ENCODE peak calls at places on chromosomes 11 and 22, in seven cellular contexts. One of them, this sample, is unnamed.

GRCh38 chr11:76624515-76625379 is 45.8 kb downstream of the LRRC32 start:
- DNase-seq in choroid plexus epithelial cell: no peak
- DNase-seq in GM12865: no peak
- DNase-seq in CD8-positive, alpha-beta T cell: no peak
- DNase-seq in astrocyte of the spinal cord: no peak
- DNase-seq in dorsolateral prefrontal cortex: no peak
- DNase-seq in left ventricle myocardium inferior: no peak
- DNase-seq in this sample: no peak

GRCh38 chr11:64619811-64620285 is 28.8 kb downstream of the SLC22A12 start:
- DNase-seq in choroid plexus epithelial cell: peak; percentile 82
- DNase-seq in GM12865: no peak
- DNase-seq in CD8-positive, alpha-beta T cell: no peak
- DNase-seq in astrocyte of the spinal cord: peak; percentile 16
- DNase-seq in dorsolateral prefrontal cortex: no peak
- DNase-seq in left ventricle myocardium inferior: no peak
- DNase-seq in this sample: no peak

GRCh38 chr11:34501962-34502361 is 11.6 kb downstream of the ELF5 start:
- DNase-seq in choroid plexus epithelial cell: no peak
- DNase-seq in GM12865: no peak
- DNase-seq in CD8-positive, alpha-beta T cell: no peak
- DNase-seq in astrocyte of the spinal cord: no peak
- DNase-seq in dorsolateral prefrontal cortex: no peak
- DNase-seq in left ventricle myocardium inferior: no peak
- DNase-seq in this sample: no peak

GRCh38 chr11:57493507-57494503 is 21.7 kb downstream of the SLC43A1 start:
- DNase-seq in choroid plexus epithelial cell: peak; percentile 40
- DNase-seq in GM12865: peak; percentile 77
- DNase-seq in CD8-positive, alpha-beta T cell: peak; percentile 76
- DNase-seq in astrocyte of the spinal cord: peak; percentile 30
- DNase-seq in dorsolateral prefrontal cortex: no peak
- DNase-seq in left ventricle myocardium inferior: peak; percentile 44
- DNase-seq in this sample: no peak

GRCh38 chr22:30516731-30517130 is 11.2 kb upstream of the SEC14L4 start:
- DNase-seq in choroid plexus epithelial cell: no peak
- DNase-seq in GM12865: no peak
- DNase-seq in CD8-positive, alpha-beta T cell: no peak
- DNase-seq in astrocyte of the spinal cord: no peak
- DNase-seq in dorsolateral prefrontal cortex: no peak
- DNase-seq in left ventricle myocardium inferior: no peak
- DNase-seq in this sample: no peak

GRCh38 chr11:57793711-57794110 is 32.1 kb downstream of the CTNND1 start:
- DNase-seq in choroid plexus epithelial cell: no peak
- DNase-seq in GM12865: no peak
- DNase-seq in CD8-positive, alpha-beta T cell: no peak
- DNase-seq in astrocyte of the spinal cord: no peak
- DNase-seq in dorsolateral prefrontal cortex: no peak
- DNase-seq in left ventricle myocardium inferior: no peak
- DNase-seq in this sample: no peak

GRCh38 chr22:32583921-32584335 is 109.3 kb downstream of the FBXO7 start:
- DNase-seq in choroid plexus epithelial cell: peak; percentile 68
- DNase-seq in GM12865: no peak
- DNase-seq in CD8-positive, alpha-beta T cell: no peak
- DNase-seq in astrocyte of the spinal cord: no peak
- DNase-seq in dorsolateral prefrontal cortex: no peak
- DNase-seq in left ventricle myocardium inferior: no peak
- DNase-seq in this sample: no peak

GRCh38 chr11:70948855-70949551 is 303.4 kb downstream of the SHANK2 start:
- DNase-seq in choroid plexus epithelial cell: no peak
- DNase-seq in GM12865: no peak
- DNase-seq in CD8-positive, alpha-beta T cell: no peak
- DNase-seq in astrocyte of the spinal cord: no peak
- DNase-seq in dorsolateral prefrontal cortex: no peak
- DNase-seq in left ventricle myocardium inferior: no peak
- DNase-seq in this sample: no peak

GRCh38 chr11:65896009-65896999 is 3.9 kb downstream of the FOSL1 start:
- DNase-seq in choroid plexus epithelial cell: no peak
- DNase-seq in GM12865: no peak
- DNase-seq in CD8-positive, alpha-beta T cell: no peak
- DNase-seq in astrocyte of the spinal cord: no peak
- DNase-seq in dorsolateral prefrontal cortex: no peak
- DNase-seq in left ventricle myocardium inferior: no peak
- DNase-seq in this sample: no peak
- H3K4me3 ChIP-seq in choroid plexus epithelial cell: no peak overlapping the region
- H3K4me3 ChIP-seq in GM12865: no peak overlapping the region
- H3K4me3 ChIP-seq in CD8-positive, alpha-beta T cell: no peak overlapping the region
- H3K4me3 ChIP-seq in astrocyte of the spinal cord: no peak overlapping the region
- H3K4me3 ChIP-seq in dorsolateral prefrontal cortex: no peak overlapping the region
- H3K4me3 ChIP-seq in left ventricle myocardium inferior: no peak overlapping the region
- H3K4me3 ChIP-seq in this sample: peak overlapping the region; percentile 23

DNA sequence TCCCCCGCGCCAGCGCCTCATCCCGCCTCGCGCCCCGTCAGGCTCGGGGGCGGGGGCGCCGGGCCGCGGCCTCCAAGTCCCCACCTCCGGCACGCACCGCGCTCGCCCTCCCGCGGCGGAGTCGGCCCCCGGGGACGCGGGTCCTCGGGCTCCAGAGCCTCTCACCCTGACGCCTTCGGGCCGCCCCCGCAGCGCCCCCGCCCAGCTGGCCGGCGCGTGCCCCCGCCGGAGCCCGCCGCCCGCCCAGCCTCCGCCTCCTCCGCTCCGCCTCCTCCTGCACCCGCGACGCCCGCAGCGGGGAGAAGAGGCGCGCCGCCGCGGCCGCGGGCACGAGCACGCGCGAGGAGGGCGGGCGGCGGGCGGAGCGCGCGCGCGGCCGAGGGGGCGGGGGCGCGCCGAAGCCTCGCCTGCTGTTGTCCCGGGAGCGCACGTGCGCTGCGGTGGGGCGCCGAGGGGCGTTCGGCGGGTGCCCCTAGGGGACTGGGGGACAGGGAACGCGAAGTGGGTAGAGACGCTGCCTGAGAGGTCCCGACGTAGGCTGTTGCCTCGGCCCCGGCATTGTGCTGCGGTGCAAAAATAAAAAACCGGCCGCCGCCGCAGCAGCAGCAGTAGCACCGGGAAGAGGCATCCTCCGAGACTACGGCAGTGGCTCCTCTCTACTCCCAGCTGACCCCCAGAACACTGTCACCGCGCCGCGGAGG is 87.4 kb upstream of the ARHGAP32 start:
- DNase-seq in choroid plexus epithelial cell: peak; percentile 77
- DNase-seq in GM12865: peak; percentile 57
- DNase-seq in CD8-positive, alpha-beta T cell: peak; percentile 75
- DNase-seq in astrocyte of the spinal cord: peak; percentile 72
- DNase-seq in dorsolateral prefrontal cortex: peak; percentile 57
- DNase-seq in left ventricle myocardium inferior: peak; percentile 85
- DNase-seq in this sample: no peak
- TF ChIP-seq CTCF in choroid plexus epithelial cell: no peak
- TF ChIP-seq CTCF in GM12865: no peak
- TF ChIP-seq CTCF in CD8-positive, alpha-beta T cell: no peak
- TF ChIP-seq CTCF in astrocyte of the spinal cord: no peak
- TF ChIP-seq CTCF in dorsolateral prefrontal cortex: no peak
- TF ChIP-seq CTCF in left ventricle myocardium inferior: no peak
- TF ChIP-seq CTCF in this sample: peak; percentile 13

DNA sequence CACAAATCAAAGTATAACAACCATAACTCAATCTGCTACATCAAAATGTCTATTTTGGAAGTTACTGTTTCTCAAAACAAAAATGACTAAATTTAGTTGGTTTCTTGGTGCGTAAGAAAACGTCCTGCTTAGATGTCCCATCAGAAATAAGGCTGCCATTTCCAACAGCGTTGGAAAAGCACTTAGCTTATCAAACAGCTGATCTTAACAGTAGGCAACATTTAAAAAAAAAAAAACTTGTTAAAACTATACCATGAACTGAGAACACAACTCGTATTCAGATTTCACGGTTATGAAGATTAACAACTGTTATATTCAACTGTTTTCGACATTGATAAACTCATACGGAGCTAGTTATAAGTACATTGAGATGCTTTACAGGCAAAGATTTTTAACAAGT is 2.4 kb downstream of the CEP57 start:
- DNase-seq in choroid plexus epithelial cell: no peak
- DNase-seq in GM12865: no peak
- DNase-seq in CD8-positive, alpha-beta T cell: no peak
- DNase-seq in astrocyte of the spinal cord: no peak
- DNase-seq in dorsolateral prefrontal cortex: no peak
- DNase-seq in left ventricle myocardium inferior: no peak
- DNase-seq in this sample: no peak
- H3K4me3 ChIP-seq in choroid plexus epithelial cell: no peak overlapping the region
- H3K4me3 ChIP-seq in GM12865: no peak overlapping the region
- H3K4me3 ChIP-seq in CD8-positive, alpha-beta T cell: no peak overlapping the region
- H3K4me3 ChIP-seq in astrocyte of the spinal cord: no peak overlapping the region
- H3K4me3 ChIP-seq in dorsolateral prefrontal cortex: no peak overlapping the region
- H3K4me3 ChIP-seq in left ventricle myocardium inferior: no peak overlapping the region
- H3K4me3 ChIP-seq in this sample: no peak overlapping the region

GRCh38 chr11:44565008-44565745 is at the start of gene CD82:
- DNase-seq in choroid plexus epithelial cell: peak; percentile 99
- DNase-seq in GM12865: peak; percentile 98
- DNase-seq in CD8-positive, alpha-beta T cell: peak; percentile 88
- DNase-seq in astrocyte of the spinal cord: peak; percentile 99
- DNase-seq in dorsolateral prefrontal cortex: peak; percentile 99
- DNase-seq in left ventricle myocardium inferior: peak; percentile 100
- DNase-seq in this sample: peak; percentile 91
- TF ChIP-seq CTCF in choroid plexus epithelial cell: no peak
- TF ChIP-seq CTCF in GM12865: peak; percentile 34
- TF ChIP-seq CTCF in CD8-positive, alpha-beta T cell: peak; percentile 39
- TF ChIP-seq CTCF in astrocyte of the spinal cord: peak; percentile 13
- TF ChIP-seq CTCF in dorsolateral prefrontal cortex: peak; percentile 40
- TF ChIP-seq CTCF in left ventricle myocardium inferior: peak; percentile 54
- TF ChIP-seq CTCF in this sample: peak; percentile 59

DNA sequence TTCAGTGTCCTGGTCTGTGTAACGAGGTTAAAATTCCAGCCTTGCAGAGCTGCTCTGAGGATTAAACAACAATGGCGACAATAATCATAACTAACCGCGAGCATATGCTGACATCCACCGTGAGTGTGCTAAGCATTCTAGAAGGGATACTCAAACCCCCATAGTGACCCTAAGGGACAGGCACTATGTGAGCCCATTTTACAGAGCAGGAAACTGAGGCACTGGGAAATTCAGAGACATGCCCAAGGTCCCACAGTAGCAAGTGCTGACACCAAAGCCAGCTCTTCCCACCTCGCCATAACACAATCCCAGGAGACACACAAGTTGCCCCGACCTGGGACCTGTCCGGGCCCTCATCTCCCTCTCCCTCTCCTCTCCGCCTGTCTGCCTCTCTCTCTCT is 14.6 kb upstream of the MFNG start:
- DNase-seq in choroid plexus epithelial cell: no peak
- DNase-seq in GM12865: no peak
- DNase-seq in CD8-positive, alpha-beta T cell: no peak
- DNase-seq in astrocyte of the spinal cord: no peak
- DNase-seq in dorsolateral prefrontal cortex: no peak
- DNase-seq in left ventricle myocardium inferior: no peak
- DNase-seq in this sample: no peak
- H3K4me3 ChIP-seq in choroid plexus epithelial cell: no peak overlapping the region
- H3K4me3 ChIP-seq in GM12865: no peak overlapping the region
- H3K4me3 ChIP-seq in CD8-positive, alpha-beta T cell: no peak overlapping the region
- H3K4me3 ChIP-seq in astrocyte of the spinal cord: no peak overlapping the region
- H3K4me3 ChIP-seq in dorsolateral prefrontal cortex: no peak overlapping the region
- H3K4me3 ChIP-seq in left ventricle myocardium inferior: no peak overlapping the region
- H3K4me3 ChIP-seq in this sample: no peak overlapping the region

DNA sequence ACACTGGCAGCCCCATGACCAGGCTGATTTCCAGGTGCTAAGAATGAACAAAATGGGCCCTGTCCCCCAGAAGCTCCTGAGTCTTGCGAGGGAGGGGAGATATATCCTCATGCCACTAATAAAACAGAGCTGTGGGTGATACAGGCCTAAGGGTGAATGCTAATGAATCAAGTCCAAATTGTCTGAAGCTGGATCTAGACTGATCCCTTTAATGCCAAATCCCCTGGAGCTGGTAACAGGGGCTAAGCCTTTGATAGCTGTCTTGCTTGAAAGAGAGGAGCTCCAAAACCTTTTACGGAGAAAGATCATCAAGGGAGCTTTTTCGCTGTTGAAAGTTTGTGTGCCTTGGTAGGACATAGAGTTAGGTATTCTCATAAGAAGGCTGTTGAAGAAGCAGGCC is 79.7 kb downstream of the PPFIBP2 start:
- DNase-seq in choroid plexus epithelial cell: no peak
- DNase-seq in GM12865: no peak
- DNase-seq in CD8-positive, alpha-beta T cell: no peak
- DNase-seq in astrocyte of the spinal cord: no peak
- DNase-seq in dorsolateral prefrontal cortex: no peak
- DNase-seq in left ventricle myocardium inferior: no peak
- DNase-seq in this sample: no peak
- TF ChIP-seq CTCF in choroid plexus epithelial cell: no peak
- TF ChIP-seq CTCF in GM12865: no peak
- TF ChIP-seq CTCF in CD8-positive, alpha-beta T cell: no peak
- TF ChIP-seq CTCF in astrocyte of the spinal cord: no peak
- TF ChIP-seq CTCF in dorsolateral prefrontal cortex: no peak
- TF ChIP-seq CTCF in left ventricle myocardium inferior: no peak
- TF ChIP-seq CTCF in this sample: no peak

GRCh38 chr11:49208006-49208721 is at the start of gene FOLH1:
- DNase-seq in choroid plexus epithelial cell: no peak
- DNase-seq in GM12865: peak; percentile 1
- DNase-seq in CD8-positive, alpha-beta T cell: no peak
- DNase-seq in astrocyte of the spinal cord: no peak
- DNase-seq in dorsolateral prefrontal cortex: peak; percentile 53
- DNase-seq in left ventricle myocardium inferior: peak; percentile 22
- DNase-seq in this sample: no peak
- H3K4me3 ChIP-seq in choroid plexus epithelial cell: no peak within 1 kb of the TSS
- H3K4me3 ChIP-seq in GM12865: peak within 1 kb of the TSS; percentile 22
- H3K4me3 ChIP-seq in CD8-positive, alpha-beta T cell: no peak within 1 kb of the TSS
- H3K4me3 ChIP-seq in astrocyte of the spinal cord: no peak within 1 kb of the TSS
- H3K4me3 ChIP-seq in dorsolateral prefrontal cortex: peak within 1 kb of the TSS; percentile 59
- H3K4me3 ChIP-seq in left ventricle myocardium inferior: peak within 1 kb of the TSS; percentile 64
- H3K4me3 ChIP-seq in this sample: no peak within 1 kb of the TSS